ENCODE peak calls at places on chromosomes 6 and 20, in four cellular contexts. U is GM12878, K is K562, C is H1. P is an unnamed sample.

GRCh38 chr6:5626727-5627426 is 365.6 kb downstream of the FARS2 start:
- DNase-seq in U (peak; percentile 27), C (no peak), K (no peak), P (no peak)

GRCh38 chr6:64000873-64001497 is 365.4 kb downstream of the PHF3 start:
- DNase-seq in U (no peak), C (no peak), K (no peak), P (no peak)

GRCh38 chr6:45576648-45577624 is 199.2 kb upstream of the SUPT3H start:
- DNase-seq in K (peak; percentile 21), U (no peak), C (no peak), P (no peak)

GRCh38 chr20:3235661-3236324 is 3.2 kb downstream of the SLC4A11 start:
- DNase-seq in C (no peak), K (no peak), U (no peak), P (no peak)

GRCh38 chr20:50111829-50112495 is 988 bp downstream of the UBE2V1 start:
- DNase-seq in U (no peak), C (no peak), K (no peak), P (no peak)

GRCh38 chr6:44202332-44202971 is 14.3 kb upstream of the MYMX start:
- DNase-seq in U (no peak), C (peak; percentile 78), K (no peak), P (no peak)

GRCh38 chr6:26215200-26216014 is 128.2 kb downstream of the HFE start:
- DNase-seq in C (peak; percentile 60), K (no peak), U (no peak), P (peak; percentile 39)

GRCh38 chr20:42095221-42095620 is 477.0 kb upstream of the CHD6 start:
- DNase-seq in U (no peak), C (no peak), K (no peak), P (no peak)

GRCh38 chr6:43860285-43860684 is 90.3 kb downstream of the VEGFA start:
- DNase-seq in U (no peak), K (no peak), C (no peak), P (no peak)

GRCh38 chr6:88814909-88815308 is 148.5 kb downstream of the RNGTT start:
- DNase-seq in K (no peak), U (no peak), C (no peak), P (peak; percentile 33)

GRCh38 chr6:45791600-45792168 is 224.0 kb downstream of the CLIC5 start:
- DNase-seq in C (no peak), K (no peak), U (no peak), P (no peak)

GRCh38 chr20:63835031-63835858 is 4.2 kb upstream of the ZBTB46 start:
- DNase-seq in U (no peak), K (peak; percentile 86), C (peak; percentile 88), P (peak; percentile 96)

GRCh38 chr6:142871910-142872331 is 73.1 kb downstream of the HIVEP2 start:
- DNase-seq in U (no peak), K (no peak), C (no peak), P (peak; percentile 83)

GRCh38 chr6:82842721-82843120 is 222.9 kb downstream of the UBE3D start:
- DNase-seq in K (no peak), C (no peak), U (no peak), P (no peak)

GRCh38 chr6:118324081-118324480 is 224.0 kb upstream of the PLN start:
- DNase-seq in U (no peak), C (no peak), K (no peak), P (no peak)

GRCh38 chr6:167733740-167734661 is 92.7 kb upstream of the AFDN start:
- DNase-seq in K (no peak), C (no peak), U (no peak), P (peak; percentile 99)

GRCh38 chr6:142088858-142089216 is 43.9 kb upstream of the GJE1 start:
- DNase-seq in C (peak; percentile 58), K (no peak), U (no peak), P (no peak)

GRCh38 chr20:8812818-8813217 is 256.1 kb upstream of the PLCB4 start:
- DNase-seq in K (no peak), U (no peak), C (peak; percentile 53), P (no peak)

GRCh38 chr6:112622036-112622435 is 274.9 kb downstream of the RFPL4B start:
- DNase-seq in U (no peak), K (no peak), C (no peak), P (no peak)

GRCh38 chr20:13101701-13102100 is 92.9 kb downstream of the SPTLC3 start:
- DNase-seq in U (no peak), C (no peak), K (no peak), P (no peak)

GRCh38 chr6:44563397-44563796 is 175.9 kb downstream of the CDC5L start:
- DNase-seq in K (no peak), C (no peak), U (no peak), P (peak; percentile 28)

GRCh38 chr20:15613530-15613929 is 959.7 kb downstream of the KIF16B start:
- DNase-seq in U (no peak), C (no peak), K (no peak), P (no peak)

GRCh38 chr6:95685817-95686216 is 108.5 kb downstream of the MANEA start:
- DNase-seq in U (no peak), C (no peak), K (no peak), P (no peak)

GRCh38 chr20:37295001-37295400 is 5.5 kb downstream of the MANBAL start:
- DNase-seq in U (no peak), C (no peak), K (no peak), P (no peak)

GRCh38 chr6:47859132-47859531 is 77.3 kb downstream of the OPN5 start:
- DNase-seq in U (no peak), K (no peak), C (no peak), P (no peak)

GRCh38 chr6:170128811-170129681 is 161.8 kb downstream of the DLL1 start:
- DNase-seq in C (peak; percentile 33), U (no peak), K (no peak), P (no peak)

GRCh38 chr6:105492706-105493673 is 90.1 kb upstream of the PREP start:
- DNase-seq in K (no peak), C (no peak), U (no peak), P (no peak)

GRCh38 chr6:15493437-15494168 is 169.2 kb downstream of the DTNBP1 start:
- DNase-seq in C (no peak), K (no peak), U (no peak), P (no peak)

GRCh38 chr6:132814716-132815570 is 574 bp downstream of the RPS12 start:
- DNase-seq in U (no peak), K (peak; percentile 47), C (no peak), P (peak; percentile 19)

GRCh38 chr6:15662246-15663056 is at the start of gene DTNBP1:
- DNase-seq in U (peak; percentile 40), C (peak; percentile 88), K (peak; percentile 99), P (peak; percentile 58)

GRCh38 chr6:100948381-100949133 is 67.4 kb upstream of the ASCC3 start:
- DNase-seq in U (no peak), K (no peak), C (no peak), P (peak; percentile 92)

GRCh38 chr6:157021267-157022021 is 244.3 kb downstream of the ARID1B start:
- DNase-seq in U (no peak), K (peak; percentile 89), C (peak; percentile 90), P (peak; percentile 91)

GRCh38 chr6:291148-291696 is 1.1 kb upstream of the DUSP22 start:
- DNase-seq in K (no peak), U (no peak), C (peak; percentile 42), P (no peak)

GRCh38 chr6:161035182-161035980 is 43.8 kb downstream of the MAP3K4 start:
- DNase-seq in C (no peak), K (no peak), U (peak; percentile 51), P (no peak)

GRCh38 chr6:161035981-161036263 is 44.4 kb downstream of the MAP3K4 start:
- DNase-seq in U (no peak), C (no peak), K (no peak), P (no peak)

GRCh38 chr6:161031721-161032495 is 40.3 kb downstream of the MAP3K4 start:
- DNase-seq in U (no peak), C (no peak), K (no peak), P (peak; percentile 18)

GRCh38 chr6:161037873-161038228 is 46.3 kb downstream of the MAP3K4 start:
- DNase-seq in C (no peak), K (no peak), U (no peak), P (no peak)

DNA sequence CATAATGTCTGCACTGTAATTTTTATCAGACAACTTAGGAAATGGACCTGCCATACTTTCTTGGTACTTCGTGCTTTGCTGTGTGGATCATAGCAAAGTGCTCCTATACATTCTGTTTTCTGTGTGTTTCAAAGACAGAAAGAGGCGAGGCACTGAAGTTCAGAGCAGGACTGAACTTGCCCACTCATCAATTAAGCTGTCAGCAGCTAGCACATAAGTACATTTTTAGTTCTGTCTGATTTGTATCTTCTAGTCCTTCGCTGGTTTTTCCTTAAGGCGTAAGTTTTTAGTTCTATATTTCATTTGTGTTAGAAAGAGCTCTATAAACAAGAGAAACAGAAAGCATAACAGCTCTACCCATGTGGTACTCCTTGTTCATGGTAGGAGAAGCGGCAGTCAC is 42.1 kb downstream of the MAP3K4 start:
- DNase-seq in K (no peak), C (no peak), U (no peak), P (no peak)
- TF ChIP-seq CBX5 in K (no peak), C (no peak), U (no peak), P (no peak)

GRCh38 chr20:46330831-46331371 is 22.6 kb upstream of the CDH22 start:
- DNase-seq in C (no peak), U (no peak), K (no peak), P (no peak)

GRCh38 chr20:46332373-46333135 is 24.3 kb upstream of the CDH22 start:
- DNase-seq in C (no peak), U (no peak), K (no peak), P (no peak)

GRCh38 chr20:46328180-46328882 is 20.0 kb upstream of the CDH22 start:
- DNase-seq in U (no peak), C (no peak), K (no peak), P (no peak)

GRCh38 chr20:46331612-46332361 is 23.5 kb upstream of the CDH22 start:
- DNase-seq in K (no peak), C (no peak), U (no peak), P (no peak)

GRCh38 chr20:46330072-46330763 is 21.9 kb upstream of the CDH22 start:
- DNase-seq in U (no peak), C (no peak), K (no peak), P (no peak)
- H3K27me3 ChIP-seq in U (peaks cover 4% of the 10 kb centered on the region), C (peaks cover 3% of the 10 kb centered on the region), K (peaks cover 11% of the 10 kb centered on the region), P (peaks cover 3% of the 10 kb centered on the region)

GRCh38 chr6:42197574-42198362 is 3.0 kb upstream of the GUCA1B start:
- DNase-seq in U (no peak), K (peak; percentile 89), C (no peak), P (peak; percentile 81)
- TF ChIP-seq CBX5 in U (no peak), K (peak; percentile 62), C (no peak), P (peak; percentile 57)

GRCh38 chr20:59697082-59697481 is 92.7 kb downstream of the PHACTR3 start:
- DNase-seq in U (no peak), C (no peak), K (no peak), P (no peak)

GRCh38 chr20:59692139-59692538 is 87.8 kb downstream of the PHACTR3 start:
- DNase-seq in K (no peak), C (no peak), U (no peak), P (no peak)

GRCh38 chr20:59698598-59698997 is 94.3 kb downstream of the PHACTR3 start:
- DNase-seq in C (no peak), K (no peak), U (no peak), P (no peak)

GRCh38 chr20:59693587-59693986 is 89.2 kb downstream of the PHACTR3 start:
- DNase-seq in C (no peak), U (no peak), K (no peak), P (no peak)

GRCh38 chr20:59696476-59696875 is 92.1 kb downstream of the PHACTR3 start:
- DNase-seq in C (no peak), K (no peak), U (no peak), P (no peak)
- H3K27me3 ChIP-seq in C (no peaks in the 10 kb centered on the region), K (no peaks in the 10 kb centered on the region), U (no peaks in the 10 kb centered on the region), P (peaks cover 2% of the 10 kb centered on the region)